ENCODE peak calls at places on chromosomes 3 and 15, in ten cellular contexts. One of them, this sample, is unnamed.

GRCh38 chr3:177479630-177480029 is 282.3 kb upstream of the TBL1XR1 start:
- DNase-seq in MM.1S: no peak
- DNase-seq in hepatic stellate cell: no peak
- DNase-seq in lung: no peak
- DNase-seq in NCI-H1092 treated with DMSO at 0.1 percent for 48 hours: no peak
- DNase-seq in WERI-Rb-1: no peak
- DNase-seq in RKO: no peak
- DNase-seq in NCI-H2029: no peak
- DNase-seq in MG63: no peak
- DNase-seq in HT-29: no peak
- DNase-seq in this sample: no peak

GRCh38 chr3:4079354-4080180 is 223.6 kb upstream of the SETMAR start:
- DNase-seq in MM.1S: no peak
- DNase-seq in WERI-Rb-1: no peak
- DNase-seq in lung: no peak
- DNase-seq in HT-29: no peak
- DNase-seq in NCI-H1092 treated with DMSO at 0.1 percent for 48 hours: no peak
- DNase-seq in RKO: no peak
- DNase-seq in NCI-H2029: no peak
- DNase-seq in hepatic stellate cell: no peak
- DNase-seq in MG63: no peak
- DNase-seq in this sample: no peak

GRCh38 chr3:51353566-51354140 is 31.4 kb upstream of the MANF start:
- DNase-seq in MG63: peak
- DNase-seq in NCI-H2029: no peak
- DNase-seq in RKO: no peak
- DNase-seq in lung: no peak
- DNase-seq in hepatic stellate cell: no peak
- DNase-seq in WERI-Rb-1: peak
- DNase-seq in NCI-H1092 treated with DMSO at 0.1 percent for 48 hours: no peak
- DNase-seq in HT-29: no peak
- DNase-seq in MM.1S: no peak
- DNase-seq in this sample: no peak

GRCh38 chr3:47961815-47962606 is 54.2 kb downstream of the MAP4 start:
- DNase-seq in RKO: no peak
- DNase-seq in MM.1S: peak
- DNase-seq in HT-29: no peak
- DNase-seq in MG63: no peak
- DNase-seq in hepatic stellate cell: no peak
- DNase-seq in NCI-H2029: no peak
- DNase-seq in lung: no peak
- DNase-seq in WERI-Rb-1: no peak
- DNase-seq in NCI-H1092 treated with DMSO at 0.1 percent for 48 hours: no peak
- DNase-seq in this sample: peak

GRCh38 chr15:41561104-41561776 is 2.2 kb downstream of the TYRO3 start:
- DNase-seq in lung: no peak
- DNase-seq in hepatic stellate cell: no peak
- DNase-seq in MM.1S: no peak
- DNase-seq in NCI-H2029: no peak
- DNase-seq in HT-29: no peak
- DNase-seq in NCI-H1092 treated with DMSO at 0.1 percent for 48 hours: no peak
- DNase-seq in MG63: no peak
- DNase-seq in WERI-Rb-1: no peak
- DNase-seq in RKO: no peak
- DNase-seq in this sample: no peak

GRCh38 chr3:194773216-194773615 is 87.5 kb downstream of the FAM43A start:
- DNase-seq in NCI-H2029: no peak
- DNase-seq in MG63: peak
- DNase-seq in MM.1S: no peak
- DNase-seq in NCI-H1092 treated with DMSO at 0.1 percent for 48 hours: no peak
- DNase-seq in lung: no peak
- DNase-seq in WERI-Rb-1: no peak
- DNase-seq in RKO: no peak
- DNase-seq in HT-29: peak
- DNase-seq in hepatic stellate cell: no peak
- DNase-seq in this sample: no peak

GRCh38 chr3:72335458-72336050 is 512.7 kb downstream of the SHQ1 start:
- DNase-seq in hepatic stellate cell: no peak
- DNase-seq in WERI-Rb-1: no peak
- DNase-seq in MG63: no peak
- DNase-seq in NCI-H1092 treated with DMSO at 0.1 percent for 48 hours: no peak
- DNase-seq in MM.1S: no peak
- DNase-seq in NCI-H2029: no peak
- DNase-seq in lung: no peak
- DNase-seq in RKO: no peak
- DNase-seq in HT-29: no peak
- DNase-seq in this sample: no peak

GRCh38 chr3:185715091-185715490 is 109.8 kb downstream of the IGF2BP2 start:
- DNase-seq in NCI-H2029: no peak
- DNase-seq in NCI-H1092 treated with DMSO at 0.1 percent for 48 hours: no peak
- DNase-seq in MG63: peak
- DNase-seq in MM.1S: no peak
- DNase-seq in lung: no peak
- DNase-seq in HT-29: no peak
- DNase-seq in RKO: no peak
- DNase-seq in WERI-Rb-1: no peak
- DNase-seq in hepatic stellate cell: no peak
- DNase-seq in this sample: no peak

GRCh38 chr3:119700920-119701734 is 1.7 kb upstream of the CFAP91 start:
- DNase-seq in WERI-Rb-1: no peak
- DNase-seq in hepatic stellate cell: no peak
- DNase-seq in NCI-H2029: peak
- DNase-seq in RKO: no peak
- DNase-seq in MG63: no peak
- DNase-seq in MM.1S: no peak
- DNase-seq in lung: no peak
- DNase-seq in NCI-H1092 treated with DMSO at 0.1 percent for 48 hours: no peak
- DNase-seq in HT-29: no peak
- DNase-seq in this sample: no peak

GRCh38 chr3:195438371-195438770 is 4.4 kb downstream of the ACAP2 start:
- DNase-seq in NCI-H1092 treated with DMSO at 0.1 percent for 48 hours: no peak
- DNase-seq in MG63: no peak
- DNase-seq in hepatic stellate cell: no peak
- DNase-seq in lung: no peak
- DNase-seq in MM.1S: no peak
- DNase-seq in RKO: no peak
- DNase-seq in NCI-H2029: no peak
- DNase-seq in HT-29: peak
- DNase-seq in WERI-Rb-1: no peak
- DNase-seq in this sample: no peak

GRCh38 chr15:40941528-40942336 is 11.5 kb upstream of the CHAC1 start:
- DNase-seq in lung: peak
- DNase-seq in MG63: peak
- DNase-seq in NCI-H1092 treated with DMSO at 0.1 percent for 48 hours: peak
- DNase-seq in RKO: peak
- DNase-seq in NCI-H2029: peak
- DNase-seq in hepatic stellate cell: peak
- DNase-seq in HT-29: peak
- DNase-seq in MM.1S: peak
- DNase-seq in WERI-Rb-1: peak
- DNase-seq in this sample: peak

GRCh38 chr15:78322243-78322642 is 17.9 kb upstream of the CRABP1 start:
- DNase-seq in NCI-H2029: no peak
- DNase-seq in hepatic stellate cell: no peak
- DNase-seq in RKO: no peak
- DNase-seq in WERI-Rb-1: no peak
- DNase-seq in MG63: no peak
- DNase-seq in lung: no peak
- DNase-seq in MM.1S: no peak
- DNase-seq in NCI-H1092 treated with DMSO at 0.1 percent for 48 hours: peak
- DNase-seq in HT-29: no peak
- DNase-seq in this sample: no peak

GRCh38 chr3:6532101-6532500 is 328.8 kb upstream of the GRM7 start:
- DNase-seq in WERI-Rb-1: no peak
- DNase-seq in NCI-H1092 treated with DMSO at 0.1 percent for 48 hours: no peak
- DNase-seq in RKO: no peak
- DNase-seq in lung: no peak
- DNase-seq in hepatic stellate cell: no peak
- DNase-seq in HT-29: no peak
- DNase-seq in MG63: no peak
- DNase-seq in MM.1S: no peak
- DNase-seq in NCI-H2029: no peak
- DNase-seq in this sample: no peak

GRCh38 chr3:136733317-136733833 is 18.8 kb downstream of the STAG1 start:
- DNase-seq in RKO: no peak
- DNase-seq in MM.1S: no peak
- DNase-seq in NCI-H1092 treated with DMSO at 0.1 percent for 48 hours: no peak
- DNase-seq in hepatic stellate cell: no peak
- DNase-seq in MG63: no peak
- DNase-seq in lung: no peak
- DNase-seq in WERI-Rb-1: no peak
- DNase-seq in HT-29: no peak
- DNase-seq in NCI-H2029: no peak
- DNase-seq in this sample: no peak

GRCh38 chr3:61060421-61060861 is 190.8 kb downstream of the FHIT start:
- DNase-seq in HT-29: no peak
- DNase-seq in MG63: no peak
- DNase-seq in NCI-H1092 treated with DMSO at 0.1 percent for 48 hours: no peak
- DNase-seq in hepatic stellate cell: no peak
- DNase-seq in lung: no peak
- DNase-seq in NCI-H2029: no peak
- DNase-seq in RKO: no peak
- DNase-seq in WERI-Rb-1: peak
- DNase-seq in MM.1S: no peak
- DNase-seq in this sample: no peak

GRCh38 chr3:40911264-40911663 is 288.0 kb upstream of the CTNNB1 start:
- DNase-seq in hepatic stellate cell: no peak
- DNase-seq in MM.1S: no peak
- DNase-seq in HT-29: no peak
- DNase-seq in NCI-H2029: no peak
- DNase-seq in WERI-Rb-1: no peak
- DNase-seq in MG63: no peak
- DNase-seq in NCI-H1092 treated with DMSO at 0.1 percent for 48 hours: no peak
- DNase-seq in RKO: no peak
- DNase-seq in lung: no peak
- DNase-seq in this sample: no peak

GRCh38 chr3:32640939-32641725 is 43.9 kb upstream of the CNOT10 start:
- DNase-seq in hepatic stellate cell: no peak
- DNase-seq in NCI-H1092 treated with DMSO at 0.1 percent for 48 hours: no peak
- DNase-seq in MG63: no peak
- DNase-seq in lung: peak
- DNase-seq in HT-29: no peak
- DNase-seq in RKO: no peak
- DNase-seq in NCI-H2029: no peak
- DNase-seq in MM.1S: no peak
- DNase-seq in WERI-Rb-1: no peak
- DNase-seq in this sample: no peak

This sample was measured in T-helper 22 cell.